ENCODE peak calls at places on chromosomes 5 and 9, in seven cellular contexts. P is A549, O is transverse colon, H is K562, W is sigmoid colon, C is tibial nerve, V is H1. Q is an unnamed sample.

GRCh38 chr9:122015165-122015821 is 77.8 kb downstream of the TTLL11 start:
- DNase-seq in O (no peak), W (no peak), P (no peak), C (no peak), V (no peak), H (no peak), Q (no peak)

GRCh38 chr5:149799119-149799623 is 69.1 kb downstream of the PPARGC1B start:
- DNase-seq in W (peak; percentile 95), V (no peak), H (no peak), C (peak; percentile 24), O (peak; percentile 74), P (peak; percentile 91), Q (no peak)

GRCh38 chr5:180868960-180869359 is 7.9 kb upstream of the ZFP62 start:
- DNase-seq in O (peak; percentile 95), V (no peak), H (peak; percentile 64), P (peak; percentile 87), W (peak; percentile 89), C (peak; percentile 97), Q (peak; percentile 97)

GRCh38 chr5:139147743-139148079 is 50.5 kb downstream of the SIL1 start:
- DNase-seq in C (no peak), P (no peak), W (peak; percentile 95), H (no peak), V (no peak), O (peak; percentile 71), Q (peak; percentile 71)

GRCh38 chr9:35180801-35181200 is 19.0 kb downstream of the UNC13B start:
- DNase-seq in V (no peak), O (no peak), W (no peak), C (no peak), P (no peak), H (no peak), Q (no peak)

GRCh38 chr9:69411931-69412740 is 87.1 kb downstream of the ENTREP1 start:
- DNase-seq in H (no peak), W (no peak), V (no peak), P (no peak), C (no peak), O (no peak), Q (no peak)

GRCh38 chr9:34124103-34124502 is 2.4 kb downstream of the DCAF12 start:
- DNase-seq in V (no peak), W (peak; percentile 24), H (no peak), C (no peak), O (no peak), P (no peak), Q (no peak)

GRCh38 chr9:35357116-35357515 is 132.8 kb upstream of the RUSC2 start:
- DNase-seq in C (no peak), P (no peak), O (no peak), V (no peak), H (no peak), W (no peak), Q (no peak)

GRCh38 chr5:140322751-140323731 is 20.1 kb upstream of the PFDN1 start:
- DNase-seq in H (no peak), C (no peak), P (peak; percentile 47), W (peak; percentile 76), V (no peak), O (no peak), Q (peak; percentile 81)

GRCh38 chr5:158979749-158980521 is 119.8 kb downstream of the EBF1 start:
- DNase-seq in V (no peak), C (peak; percentile 63), W (peak; percentile 76), O (peak; percentile 8), P (peak; percentile 50), H (no peak), Q (peak; percentile 60)

GRCh38 chr5:45336464-45336863 is 359.7 kb downstream of the HCN1 start:
- DNase-seq in P (no peak), H (no peak), V (no peak), W (no peak), O (no peak), C (no peak), Q (no peak)

GRCh38 chr5:132890817-132891216 is 17.3 kb downstream of the LEAP2 start:
- DNase-seq in P (no peak), C (no peak), O (no peak), W (no peak), H (no peak), V (no peak), Q (no peak)

GRCh38 chr5:5929231-5929630 is 449.1 kb downstream of the MED10 start:
- DNase-seq in V (no peak), P (no peak), H (no peak), W (no peak), O (no peak), C (no peak), Q (no peak)

GRCh38 chr5:67029481-67029880 is 167.1 kb downstream of the CD180 start:
- DNase-seq in H (no peak), W (no peak), O (no peak), C (no peak), P (no peak), V (no peak), Q (no peak)

GRCh38 chr5:67033893-67034605 is 162.6 kb downstream of the CD180 start:
- DNase-seq in V (no peak), P (no peak), W (no peak), H (no peak), C (no peak), O (no peak), Q (no peak)

GRCh38 chr5:67030289-67031069 is 166.1 kb downstream of the CD180 start:
- DNase-seq in V (no peak), H (no peak), W (no peak), P (no peak), O (no peak), C (no peak), Q (no peak)

GRCh38 chr5:67032921-67033664 is 163.5 kb downstream of the CD180 start:
- DNase-seq in W (no peak), P (no peak), H (no peak), C (no peak), V (no peak), O (no peak), Q (no peak)

DNA sequence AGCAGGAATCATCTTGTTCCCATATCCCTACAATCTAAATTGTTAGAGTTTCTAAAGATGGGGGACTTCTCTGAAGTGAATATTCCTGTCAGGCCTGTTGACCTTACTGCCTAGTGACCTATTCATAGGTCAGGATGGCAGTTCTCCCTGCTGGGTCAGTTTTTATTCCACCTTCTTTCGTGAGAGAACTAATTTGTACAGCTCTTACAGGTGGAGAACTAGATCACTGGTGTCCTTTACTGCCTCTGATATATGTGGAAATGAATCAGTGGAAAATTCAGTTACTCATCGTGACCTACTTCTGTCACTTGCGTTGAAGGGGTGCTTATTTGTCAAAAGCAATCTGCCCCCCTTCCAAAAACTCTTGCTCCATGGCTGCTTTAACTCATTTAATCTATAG is 164.9 kb downstream of the CD180 start:
- DNase-seq in V (no peak), H (no peak), C (no peak), P (no peak), O (no peak), W (no peak), Q (no peak)
- H3K27ac ChIP-seq in V (no peak overlapping the region), H (no peak overlapping the region), C (no peak overlapping the region), P (no peak overlapping the region), O (no peak overlapping the region), W (peak overlapping the region; percentile 24), Q (no peak overlapping the region)

GRCh38 chr5:143453722-143454121 is 50.2 kb upstream of the NR3C1 start:
- DNase-seq in P (no peak), V (no peak), H (no peak), C (no peak), O (no peak), W (no peak), Q (no peak)

GRCh38 chr5:143454936-143455516 is 51.5 kb upstream of the NR3C1 start:
- DNase-seq in V (no peak), W (no peak), O (no peak), P (no peak), H (no peak), C (no peak), Q (no peak)

GRCh38 chr5:143464723-143465490 is 61.4 kb upstream of the NR3C1 start:
- DNase-seq in O (no peak), H (no peak), W (no peak), P (no peak), C (no peak), V (no peak), Q (no peak)

GRCh38 chr5:143456952-143457547 is 53.6 kb upstream of the NR3C1 start:
- DNase-seq in V (no peak), C (peak; percentile 8), W (no peak), P (peak; percentile 46), O (no peak), H (no peak), Q (no peak)

DNA sequence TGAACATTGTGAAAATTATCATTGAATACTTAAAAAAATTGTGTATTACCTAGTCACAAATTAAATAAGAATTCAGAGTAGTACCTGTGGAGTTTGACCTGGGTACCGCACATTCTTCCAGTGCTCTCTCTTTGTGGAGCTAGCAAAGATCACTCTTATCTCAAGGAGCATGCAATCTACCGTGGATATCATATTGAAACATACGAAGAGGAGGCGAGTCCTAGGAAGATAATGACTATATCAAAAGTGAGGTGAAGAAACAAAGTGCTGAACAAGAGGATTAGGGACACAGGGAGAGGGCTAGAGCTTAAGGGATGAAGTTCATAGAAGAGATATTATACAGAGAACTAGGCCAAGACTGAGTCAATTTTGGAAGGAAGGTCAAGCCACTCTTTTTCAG is 55.9 kb upstream of the NR3C1 start:
- DNase-seq in O (no peak), W (no peak), C (no peak), V (no peak), H (no peak), P (no peak), Q (no peak)
- TF ChIP-seq POLR2A in O (no peak), W (no peak), C (no peak), V (no peak), H (no peak), P (no peak), Q (no peak)

DNA sequence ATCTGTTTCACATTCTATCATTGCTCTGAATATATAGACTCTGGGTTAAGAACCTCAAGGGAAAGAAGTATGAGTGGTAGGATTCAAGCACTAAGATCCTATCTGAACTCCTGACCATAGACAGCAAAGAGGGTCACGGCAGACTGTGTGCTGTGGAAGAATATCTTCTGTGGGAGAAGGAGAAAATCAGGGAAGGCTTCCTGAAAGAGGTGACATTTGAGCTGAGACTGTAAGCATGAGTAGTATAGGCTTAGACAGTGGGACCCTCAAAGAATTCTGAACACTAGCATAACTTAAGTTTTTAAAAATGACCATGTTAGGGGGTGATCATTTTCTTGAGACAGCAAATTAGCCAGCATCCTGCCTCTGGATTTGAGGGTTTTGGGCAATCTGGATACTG is 3.9 kb downstream of the FRRS1L start:
- DNase-seq in P (no peak), H (no peak), C (no peak), O (no peak), W (no peak), V (no peak), Q (no peak)
- H3K27ac ChIP-seq in P (no peak overlapping the region), H (no peak overlapping the region), C (no peak overlapping the region), O (no peak overlapping the region), W (no peak overlapping the region), V (no peak overlapping the region), Q (no peak overlapping the region)

GRCh38 chr5:10760033-10760975 is 730 bp downstream of the DAP start:
- DNase-seq in H (peak; percentile 39), W (peak; percentile 71), P (peak; percentile 52), O (peak; percentile 70), V (no peak), C (peak; percentile 32), Q (peak; percentile 75)

GRCh38 chr5:10762178-10762775 is 1.2 kb upstream of the DAP start:
- DNase-seq in V (no peak), P (no peak), H (no peak), W (peak; percentile 78), O (peak; percentile 39), C (peak; percentile 58), Q (peak; percentile 75)

GRCh38 chr5:10762776-10763500 is 1.9 kb upstream of the DAP start:
- DNase-seq in C (no peak), O (no peak), V (no peak), H (peak; percentile 30), W (no peak), P (no peak), Q (no peak)

GRCh38 chr5:10761842-10762165 is 770 bp upstream of the DAP start:
- DNase-seq in C (peak; percentile 14), W (no peak), O (no peak), V (no peak), P (no peak), H (no peak), Q (no peak)

GRCh38 chr5:10760976-10761841 is at the start of gene DAP:
- DNase-seq in H (peak; percentile 95), W (peak; percentile 91), P (peak; percentile 85), V (peak; percentile 64), O (peak; percentile 91), C (peak; percentile 65), Q (peak; percentile 84)
- TF ChIP-seq POLR2A in H (peak; percentile 75), W (peak; percentile 30), P (peak; percentile 53), V (no peak), O (peak; percentile 54), C (peak; percentile 73), Q (peak; percentile 79)